ENCODE peak calls at places on chromosomes 3 and 15, in seven cellular contexts. One of them, this sample, is unnamed. For H3K27me3, the result is how much of the 10 kb centered on the place peaks cover.

GRCh38 chr3:143119974-143120715 is 574 bp downstream of the CHST2 start:
- DNase-seq in kidney epithelial cell: no peak
- DNase-seq in heart right ventricle: peak
- DNase-seq in body of pancreas: peak
- DNase-seq in K562: peak
- DNase-seq in BE2C: peak
- DNase-seq in left lung: peak
- DNase-seq in this sample: peak

GRCh38 chr3:125151916-125152315 is 60.6 kb downstream of the SLC12A8 start:
- DNase-seq in BE2C: no peak
- DNase-seq in kidney epithelial cell: no peak
- DNase-seq in heart right ventricle: no peak
- DNase-seq in body of pancreas: no peak
- DNase-seq in K562: no peak
- DNase-seq in left lung: no peak
- DNase-seq in this sample: no peak

GRCh38 chr3:181703701-181704420 is 7.9 kb upstream of the SOX2 start:
- DNase-seq in body of pancreas: no peak
- DNase-seq in kidney epithelial cell: no peak
- DNase-seq in left lung: peak
- DNase-seq in BE2C: no peak
- DNase-seq in K562: no peak
- DNase-seq in heart right ventricle: no peak
- DNase-seq in this sample: no peak

GRCh38 chr3:88779482-88779881 is 327.9 kb upstream of the EPHA3 start:
- DNase-seq in body of pancreas: no peak
- DNase-seq in kidney epithelial cell: no peak
- DNase-seq in heart right ventricle: no peak
- DNase-seq in BE2C: no peak
- DNase-seq in K562: no peak
- DNase-seq in left lung: no peak
- DNase-seq in this sample: no peak

GRCh38 chr15:83653639-83654378 is at the start of gene ADAMTSL3:
- DNase-seq in left lung: peak
- DNase-seq in body of pancreas: peak
- DNase-seq in BE2C: peak
- DNase-seq in kidney epithelial cell: no peak
- DNase-seq in K562: no peak
- DNase-seq in heart right ventricle: peak
- DNase-seq in this sample: peak

GRCh38 chr15:39896837-39897236 is 23.2 kb downstream of the GPR176 start:
- DNase-seq in heart right ventricle: no peak
- DNase-seq in body of pancreas: no peak
- DNase-seq in BE2C: no peak
- DNase-seq in left lung: no peak
- DNase-seq in kidney epithelial cell: no peak
- DNase-seq in K562: no peak
- DNase-seq in this sample: no peak

GRCh38 chr3:46717447-46718231 is at the start of gene PRSS50:
- DNase-seq in left lung: no peak
- DNase-seq in heart right ventricle: peak
- DNase-seq in K562: peak
- DNase-seq in BE2C: no peak
- DNase-seq in kidney epithelial cell: no peak
- DNase-seq in body of pancreas: no peak
- DNase-seq in this sample: no peak

GRCh38 chr15:80498652-80499051 is 94.5 kb downstream of the ARNT2 start:
- DNase-seq in heart right ventricle: no peak
- DNase-seq in K562: no peak
- DNase-seq in BE2C: no peak
- DNase-seq in left lung: no peak
- DNase-seq in body of pancreas: no peak
- DNase-seq in kidney epithelial cell: no peak
- DNase-seq in this sample: no peak

GRCh38 chr3:17645074-17645698 is 97.2 kb downstream of the TBC1D5 start:
- DNase-seq in heart right ventricle: peak
- DNase-seq in left lung: no peak
- DNase-seq in K562: peak
- DNase-seq in BE2C: peak
- DNase-seq in kidney epithelial cell: peak
- DNase-seq in body of pancreas: peak
- DNase-seq in this sample: no peak

GRCh38 chr15:21270474-21270873 is 169.8 kb downstream of the POTEB3 start:
- DNase-seq in kidney epithelial cell: no peak
- DNase-seq in heart right ventricle: no peak
- DNase-seq in left lung: no peak
- DNase-seq in K562: no peak
- DNase-seq in BE2C: no peak
- DNase-seq in body of pancreas: no peak
- DNase-seq in this sample: no peak

GRCh38 chr3:4497005-4497692 is 4.0 kb downstream of the ITPR1 start:
- DNase-seq in body of pancreas: no peak
- DNase-seq in left lung: no peak
- DNase-seq in heart right ventricle: no peak
- DNase-seq in kidney epithelial cell: no peak
- DNase-seq in K562: no peak
- DNase-seq in BE2C: no peak
- DNase-seq in this sample: no peak

GRCh38 chr3:4493931-4494806 is 1.0 kb downstream of the ITPR1 start:
- DNase-seq in K562: peak
- DNase-seq in body of pancreas: peak
- DNase-seq in kidney epithelial cell: no peak
- DNase-seq in heart right ventricle: peak
- DNase-seq in BE2C: no peak
- DNase-seq in left lung: no peak
- DNase-seq in this sample: peak

GRCh38 chr3:4494807-4495200 is 1.7 kb downstream of the ITPR1 start:
- DNase-seq in kidney epithelial cell: no peak
- DNase-seq in left lung: no peak
- DNase-seq in heart right ventricle: no peak
- DNase-seq in K562: peak
- DNase-seq in BE2C: no peak
- DNase-seq in body of pancreas: no peak
- DNase-seq in this sample: no peak

GRCh38 chr3:4493008-4493930 is at the start of gene ITPR1:
- DNase-seq in left lung: peak
- DNase-seq in K562: peak
- DNase-seq in kidney epithelial cell: peak
- DNase-seq in BE2C: peak
- DNase-seq in body of pancreas: peak
- DNase-seq in heart right ventricle: peak
- DNase-seq in this sample: peak

GRCh38 chr3:4495294-4496110 is 2.4 kb downstream of the ITPR1 start:
- DNase-seq in BE2C: no peak
- DNase-seq in heart right ventricle: no peak
- DNase-seq in left lung: no peak
- DNase-seq in kidney epithelial cell: no peak
- DNase-seq in body of pancreas: no peak
- DNase-seq in K562: peak
- DNase-seq in this sample: no peak
- H3K4me3 ChIP-seq in BE2C: peak
- H3K4me3 ChIP-seq in heart right ventricle: peak
- H3K4me3 ChIP-seq in left lung: peak
- H3K4me3 ChIP-seq in kidney epithelial cell: no peak
- H3K4me3 ChIP-seq in body of pancreas: no peak
- H3K4me3 ChIP-seq in K562: peak
- H3K4me3 ChIP-seq in this sample: peak

GRCh38 chr3:173529062-173529711 is 131.6 kb downstream of the NLGN1 start:
- DNase-seq in kidney epithelial cell: no peak
- DNase-seq in body of pancreas: peak
- DNase-seq in BE2C: peak
- DNase-seq in K562: peak
- DNase-seq in left lung: no peak
- DNase-seq in heart right ventricle: no peak
- DNase-seq in this sample: no peak
- TF ChIP-seq CTCF in kidney epithelial cell: peak
- TF ChIP-seq CTCF in body of pancreas: peak
- TF ChIP-seq CTCF in BE2C: peak
- TF ChIP-seq CTCF in K562: peak
- TF ChIP-seq CTCF in left lung: peak
- TF ChIP-seq CTCF in heart right ventricle: no peak
- TF ChIP-seq CTCF in this sample: no peak

GRCh38 chr15:28097656-28098359 is 1.3 kb downstream of the OCA2 start:
- DNase-seq in body of pancreas: no peak
- DNase-seq in kidney epithelial cell: no peak
- DNase-seq in K562: no peak
- DNase-seq in left lung: peak
- DNase-seq in BE2C: no peak
- DNase-seq in heart right ventricle: no peak
- DNase-seq in this sample: no peak
- H3K27me3 ChIP-seq in body of pancreas: under half
- H3K27me3 ChIP-seq in kidney epithelial cell: half or more
- H3K27me3 ChIP-seq in K562: under half
- H3K27me3 ChIP-seq in left lung: half or more
- H3K27me3 ChIP-seq in BE2C: under half
- H3K27me3 ChIP-seq in heart right ventricle: under half
- H3K27me3 ChIP-seq in this sample: half or more

DNA sequence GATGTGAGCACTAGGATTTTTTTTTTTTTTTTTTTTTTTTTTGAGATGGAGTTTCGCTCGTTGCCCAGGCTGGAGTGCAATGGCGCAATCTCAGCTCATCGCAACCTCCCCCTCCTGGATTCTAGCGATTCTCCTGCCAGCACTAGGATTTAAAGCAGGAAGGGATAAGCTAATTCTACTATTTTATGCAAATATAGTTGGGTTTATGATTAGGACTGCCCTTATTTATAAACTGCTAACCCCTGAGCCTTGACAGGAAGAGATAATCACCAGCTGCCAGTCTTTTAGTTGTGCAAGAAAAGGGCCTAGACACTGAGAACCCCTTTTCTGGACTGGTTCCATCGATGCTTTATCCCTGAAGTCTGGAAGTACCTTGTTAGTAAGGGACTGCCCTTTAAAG is 36.7 kb downstream of the IFT57 start:
- DNase-seq in body of pancreas: no peak
- DNase-seq in heart right ventricle: no peak
- DNase-seq in kidney epithelial cell: no peak
- DNase-seq in K562: no peak
- DNase-seq in BE2C: no peak
- DNase-seq in left lung: no peak
- DNase-seq in this sample: no peak
- H3K4me3 ChIP-seq in body of pancreas: no peak
- H3K4me3 ChIP-seq in heart right ventricle: no peak
- H3K4me3 ChIP-seq in kidney epithelial cell: no peak
- H3K4me3 ChIP-seq in K562: no peak
- H3K4me3 ChIP-seq in BE2C: no peak
- H3K4me3 ChIP-seq in left lung: no peak
- H3K4me3 ChIP-seq in this sample: no peak

GRCh38 chr3:16595778-16596177 is 9.4 kb downstream of the DAZL start:
- DNase-seq in heart right ventricle: no peak
- DNase-seq in body of pancreas: no peak
- DNase-seq in K562: no peak
- DNase-seq in BE2C: no peak
- DNase-seq in kidney epithelial cell: no peak
- DNase-seq in left lung: no peak
- DNase-seq in this sample: no peak
- TF ChIP-seq CTCF in heart right ventricle: no peak
- TF ChIP-seq CTCF in body of pancreas: no peak
- TF ChIP-seq CTCF in K562: no peak
- TF ChIP-seq CTCF in BE2C: no peak
- TF ChIP-seq CTCF in kidney epithelial cell: no peak
- TF ChIP-seq CTCF in left lung: no peak
- TF ChIP-seq CTCF in this sample: no peak

GRCh38 chr15:45471151-45471550 is 51.4 kb downstream of the SLC30A4 start:
- DNase-seq in K562: no peak
- DNase-seq in heart right ventricle: no peak
- DNase-seq in left lung: no peak
- DNase-seq in kidney epithelial cell: no peak
- DNase-seq in body of pancreas: no peak
- DNase-seq in BE2C: no peak
- DNase-seq in this sample: no peak

GRCh38 chr15:45468294-45468693 is 54.3 kb downstream of the SLC30A4 start:
- DNase-seq in left lung: no peak
- DNase-seq in K562: no peak
- DNase-seq in heart right ventricle: no peak
- DNase-seq in BE2C: no peak
- DNase-seq in kidney epithelial cell: no peak
- DNase-seq in body of pancreas: no peak
- DNase-seq in this sample: no peak

GRCh38 chr15:45469429-45469828 is 53.1 kb downstream of the SLC30A4 start:
- DNase-seq in body of pancreas: no peak
- DNase-seq in kidney epithelial cell: no peak
- DNase-seq in K562: no peak
- DNase-seq in BE2C: no peak
- DNase-seq in heart right ventricle: no peak
- DNase-seq in left lung: no peak
- DNase-seq in this sample: no peak

GRCh38 chr15:45473068-45473467 is 49.5 kb downstream of the SLC30A4 start:
- DNase-seq in K562: no peak
- DNase-seq in left lung: no peak
- DNase-seq in kidney epithelial cell: no peak
- DNase-seq in body of pancreas: no peak
- DNase-seq in heart right ventricle: no peak
- DNase-seq in BE2C: no peak
- DNase-seq in this sample: no peak

DNA sequence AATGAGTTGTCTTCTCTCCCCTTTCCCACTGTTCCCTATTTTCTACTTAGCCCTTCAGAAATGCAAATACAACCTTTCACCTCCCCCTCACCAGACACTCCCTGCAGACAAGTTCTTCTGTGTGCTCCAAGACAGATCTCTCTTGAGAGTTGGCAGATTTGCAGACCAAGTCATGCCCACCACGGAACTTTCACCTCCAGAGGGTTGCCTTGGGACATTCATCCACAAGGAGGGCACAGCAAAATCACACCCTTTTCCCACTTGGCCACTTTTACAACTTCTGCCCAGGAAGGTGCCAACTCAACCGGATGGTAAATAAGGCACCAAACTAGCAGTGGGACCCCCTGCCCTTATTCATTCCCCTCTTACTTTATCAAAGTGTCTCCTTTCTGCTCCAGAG is 53.5 kb downstream of the SLC30A4 start:
- DNase-seq in BE2C: no peak
- DNase-seq in body of pancreas: no peak
- DNase-seq in heart right ventricle: no peak
- DNase-seq in kidney epithelial cell: no peak
- DNase-seq in left lung: no peak
- DNase-seq in K562: no peak
- DNase-seq in this sample: no peak
- H3K27me3 ChIP-seq in BE2C: under half
- H3K27me3 ChIP-seq in body of pancreas: under half
- H3K27me3 ChIP-seq in heart right ventricle: under half
- H3K27me3 ChIP-seq in kidney epithelial cell: under half
- H3K27me3 ChIP-seq in left lung: under half
- H3K27me3 ChIP-seq in K562: under half
- H3K27me3 ChIP-seq in this sample: under half

This sample was measured in heart left ventricle.